ENCODE peak calls at places on chromosomes 7 and 10, in five cellular contexts. A is T1000, U is OCI-LY7, R is HCT116, V is AG20443. N is an unnamed sample.

GRCh38 chr7:98762620-98763019 is 107.2 kb downstream of the TMEM130 start:
- DNase-seq in A (no peak), U (no peak), R (no peak), V (no peak), N (peak)

GRCh38 chr10:49277973-49278372 is 21.0 kb upstream of the C10orf71 start:
- DNase-seq in A (no peak), U (peak), R (no peak), V (no peak), N (no peak)

GRCh38 chr7:127900735-127901685 is 130.2 kb downstream of the LRRC4 start:
- DNase-seq in A (no peak), U (no peak), R (no peak), V (no peak), N (no peak)

GRCh38 chr10:1240341-1240775 is 184.2 kb downstream of the WDR37 start:
- DNase-seq in A (no peak), U (no peak), R (no peak), V (no peak), N (no peak)

GRCh38 chr10:34319197-34319846 is 495.8 kb downstream of the PARD3 start:
- DNase-seq in A (peak), U (no peak), R (peak), V (peak), N (no peak)

GRCh38 chr7:112622159-112622715 is 141.4 kb downstream of the LSMEM1 start:
- DNase-seq in A (no peak), U (no peak), R (no peak), V (no peak), N (no peak)

GRCh38 chr7:102111063-102111757 is 175.5 kb upstream of the SH2B2 start:
- DNase-seq in A (no peak), U (no peak), R (no peak), V (no peak), N (no peak)

GRCh38 chr10:72953687-72954086 is 919 bp downstream of the PLA2G12B start:
- DNase-seq in A (no peak), U (no peak), R (no peak), V (peak), N (no peak)

GRCh38 chr7:75920431-75921161 is 5.6 kb downstream of the POR start:
- DNase-seq in A (no peak), U (no peak), R (no peak), V (no peak), N (no peak)

GRCh38 chr10:28149760-28150159 is 150.9 kb upstream of the ODAD2 start:
- DNase-seq in A (no peak), U (no peak), R (no peak), V (no peak), N (no peak)

GRCh38 chr10:15419279-15419874 is 48.3 kb upstream of the FAM171A1 start:
- DNase-seq in A (peak), U (peak), R (peak), V (peak), N (peak)

GRCh38 chr10:90222939-90223338 is 521.5 kb downstream of the KIF20B start:
- DNase-seq in A (no peak), U (no peak), R (no peak), V (no peak), N (no peak)

GRCh38 chr7:107660381-107661080 is at the start of gene SLC26A4:
- DNase-seq in A (no peak), U (no peak), R (no peak), V (peak), N (peak)

GRCh38 chr10:7478727-7479457 is 68.1 kb upstream of the SFMBT2 start:
- DNase-seq in A (no peak), U (no peak), R (no peak), V (no peak), N (peak)

GRCh38 chr10:47012214-47012613 is 101.0 kb downstream of the PTPN20 start:
- DNase-seq in A (no peak), U (no peak), R (no peak), V (peak), N (no peak)

GRCh38 chr7:100778061-100778621 is 44.7 kb downstream of the ZAN start:
- DNase-seq in A (no peak), U (no peak), R (no peak), V (no peak), N (no peak)

GRCh38 chr10:43901302-43901701 is 252.6 kb upstream of the ZNF32 start:
- DNase-seq in A (no peak), U (peak), R (no peak), V (no peak), N (no peak)

GRCh38 chr7:73986158-73986631 is 41.8 kb upstream of the ELN start:
- DNase-seq in A (no peak), U (no peak), R (no peak), V (no peak), N (no peak)

GRCh38 chr7:143394068-143394467 is 12.9 kb downstream of the ZYX start:
- DNase-seq in A (no peak), U (no peak), R (no peak), V (no peak), N (no peak)

GRCh38 chr10:133324198-133324792 is 12.4 kb downstream of the CALY start:
- DNase-seq in A (peak), U (peak), R (no peak), V (peak), N (peak)

GRCh38 chr10:114603943-114604342 is 54.1 kb downstream of the ABLIM1 start:
- DNase-seq in A (no peak), U (no peak), R (no peak), V (no peak), N (no peak)

GRCh38 chr7:101804642-101805401 is 12.6 kb upstream of the CUX1 start:
- DNase-seq in A (no peak), U (peak), R (peak), V (peak), N (peak)

N was measured in RPMI8226.